ENCODE peak calls at places on chromosome 18, in seven cellular contexts. T is EH; K is H54; P is body of pancreas; A is HT-29; R is effector memory CD8-positive, alpha-beta T cell; Y is GM19239. D is an unnamed sample.

GRCh38 chr18:76764296-76764901 is 58.0 kb upstream of the ZNF236 start:
- DNase-seq in P (no peak), K (no peak), Y (no peak), A (no peak), R (no peak), T (no peak), D (no peak)

GRCh38 chr18:22567794-22568193 is 150.1 kb upstream of the CTAGE1 start:
- DNase-seq in T (no peak), A (no peak), P (no peak), Y (no peak), R (no peak), K (no peak), D (no peak)

GRCh38 chr18:58239879-58240278 is 195.9 kb downstream of the NEDD4L start:
- DNase-seq in R (no peak), K (no peak), Y (no peak), A (no peak), P (no peak), T (peak; percentile 36), D (no peak)

GRCh38 chr18:8507361-8507760 is 101.9 kb upstream of the RAB12 start:
- DNase-seq in Y (no peak), P (no peak), R (no peak), T (peak; percentile 14), K (no peak), A (no peak), D (no peak)

GRCh38 chr18:77700051-77700450 is 450.4 kb downstream of the GALR1 start:
- DNase-seq in K (no peak), P (no peak), Y (no peak), R (no peak), T (no peak), A (no peak), D (no peak)

GRCh38 chr18:48718251-48718959 is 179.6 kb downstream of the CTIF start:
- DNase-seq in P (no peak), A (no peak), Y (no peak), K (no peak), R (no peak), T (no peak), D (no peak)

GRCh38 chr18:26406854-26407517 is 141.4 kb downstream of the KCTD1 start:
- DNase-seq in T (no peak), R (no peak), P (no peak), Y (no peak), K (no peak), A (no peak), D (no peak)

GRCh38 chr18:3877678-3878077 is 427.7 kb downstream of the TGIF1 start:
- DNase-seq in P (no peak), A (no peak), T (peak; percentile 25), K (no peak), R (no peak), Y (no peak), D (no peak)

GRCh38 chr18:46575851-46576250 is 81.2 kb downstream of the LOXHD1 start:
- DNase-seq in T (no peak), P (no peak), K (no peak), Y (no peak), R (no peak), A (no peak), D (no peak)

GRCh38 chr18:48711651-48712486 is 173.0 kb downstream of the CTIF start:
- DNase-seq in Y (peak; percentile 37), P (peak; percentile 16), R (no peak), A (peak; percentile 41), K (peak; percentile 34), T (peak; percentile 65), D (peak; percentile 73)

GRCh38 chr18:22822024-22822423 is 111.1 kb upstream of the RBBP8 start:
- DNase-seq in P (no peak), Y (no peak), R (no peak), K (peak; percentile 6), A (no peak), T (peak; percentile 55), D (no peak)

GRCh38 chr18:22800551-22800951 is 132.6 kb upstream of the RBBP8 start:
- DNase-seq in Y (no peak), K (no peak), R (no peak), A (no peak), T (peak; percentile 6), P (no peak), D (no peak)

GRCh38 chr18:69128978-69129377 is 271.7 kb upstream of the DOK6 start:
- DNase-seq in Y (no peak), K (no peak), R (no peak), P (no peak), A (no peak), T (no peak), D (no peak)

GRCh38 chr18:29002747-29003146 is 825.8 kb upstream of the CDH2 start:
- DNase-seq in P (no peak), A (no peak), K (no peak), R (no peak), T (peak; percentile 3), Y (no peak), D (no peak)

GRCh38 chr18:74714796-74715195 is 117.1 kb downstream of the ZNF407 start:
- DNase-seq in A (no peak), K (no peak), Y (no peak), R (no peak), P (no peak), T (no peak), D (no peak)

GRCh38 chr18:24427484-24427883 is 1.0 kb downstream of the IMPACT start:
- DNase-seq in R (no peak), K (no peak), T (peak; percentile 20), A (no peak), Y (no peak), P (peak; percentile 7), D (no peak)

GRCh38 chr18:77380695-77381094 is 131.0 kb downstream of the GALR1 start:
- DNase-seq in A (no peak), P (no peak), T (no peak), Y (no peak), K (no peak), R (no peak), D (no peak)

GRCh38 chr18:26791676-26792075 is 73.8 kb downstream of the AQP4 start:
- DNase-seq in P (no peak), K (no peak), Y (no peak), T (no peak), A (no peak), R (no peak), D (no peak)

GRCh38 chr18:70523035-70523797 is 234.4 kb downstream of the SOCS6 start:
- DNase-seq in K (no peak), A (no peak), R (no peak), T (no peak), Y (no peak), P (no peak), D (no peak)

GRCh38 chr18:46672062-46672970 is 15.3 kb upstream of the LOXHD1 start:
- DNase-seq in K (no peak), T (no peak), A (no peak), P (no peak), Y (no peak), R (no peak), D (peak; percentile 44)

GRCh38 chr18:37544713-37545112 is 20.9 kb downstream of the CELF4 start:
- DNase-seq in K (no peak), P (no peak), R (no peak), Y (no peak), A (no peak), T (no peak), D (no peak)

GRCh38 chr18:48921305-48922202 is 29.2 kb downstream of the SMAD7 start:
- DNase-seq in A (no peak), Y (no peak), T (no peak), K (no peak), P (no peak), R (no peak), D (peak; percentile 40)

GRCh38 chr18:832085-832681 is 20.1 kb upstream of the YES1 start:
- DNase-seq in P (peak; percentile 18), R (no peak), Y (no peak), K (no peak), T (no peak), A (peak; percentile 61), D (no peak)

GRCh38 chr18:8380006-8380405 is 229.2 kb upstream of the RAB12 start:
- DNase-seq in T (no peak), Y (no peak), A (no peak), R (no peak), K (no peak), P (no peak), D (no peak)

GRCh38 chr18:12233378-12233777 is 20.8 kb upstream of the CIDEA start:
- DNase-seq in K (no peak), A (no peak), T (peak; percentile 30), P (no peak), Y (no peak), R (no peak), D (no peak)

GRCh38 chr18:5146093-5146492 is 51.0 kb downstream of the AKAIN1 start:
- DNase-seq in P (no peak), Y (no peak), K (no peak), T (no peak), A (no peak), R (no peak), D (no peak)

GRCh38 chr18:63575680-63576079 is 11.5 kb upstream of the SERPINB13 start:
- DNase-seq in T (no peak), A (no peak), P (no peak), R (no peak), Y (no peak), K (no peak), D (no peak)

GRCh38 chr18:35620765-35621164 is 39.2 kb downstream of the GALNT1 start:
- DNase-seq in T (no peak), R (no peak), P (peak; percentile 5), Y (no peak), A (no peak), K (no peak), D (peak; percentile 15)

GRCh38 chr18:61551586-61551985 is 218.4 kb downstream of the CDH20 start:
- DNase-seq in R (no peak), T (peak; percentile 83), Y (peak; percentile 57), A (peak; percentile 73), K (peak; percentile 15), P (peak; percentile 27), D (peak; percentile 80)

GRCh38 chr18:9343577-9343976 is 9.0 kb downstream of the TWSG1 start:
- DNase-seq in K (no peak), T (no peak), A (no peak), P (no peak), Y (no peak), R (no peak), D (no peak)

GRCh38 chr18:79448621-79449020 is 52.9 kb downstream of the NFATC1 start:
- DNase-seq in K (no peak), Y (no peak), P (no peak), T (no peak), R (no peak), A (no peak), D (no peak)

GRCh38 chr18:30639361-30639760 is 403.2 kb downstream of the DSC3 start:
- DNase-seq in P (no peak), A (no peak), T (no peak), Y (no peak), R (no peak), K (no peak), D (no peak)

GRCh38 chr18:33605250-33605649 is 27.2 kb downstream of the ASXL3 start:
- DNase-seq in Y (no peak), K (no peak), T (no peak), P (no peak), A (no peak), R (no peak), D (no peak)

GRCh38 chr18:44715841-44716240 is 35.2 kb downstream of the SETBP1 start:
- DNase-seq in R (no peak), P (no peak), K (no peak), A (no peak), T (peak; percentile 31), Y (no peak), D (peak; percentile 20)

GRCh38 chr18:2325308-2325849 is 245.9 kb downstream of the METTL4 start:
- DNase-seq in A (no peak), T (peak; percentile 14), K (no peak), P (no peak), Y (no peak), R (no peak), D (no peak)

D was measured in Ammon's horn.